ENCODE peak calls at places on chromosome 11, in ten cellular contexts. F, E, J, O, K, P, Q, Z, B and U are unnamed samples.

GRCh38 chr11:126588630-126589491 is 233.4 kb downstream of the ST3GAL4 start:
- DNase-seq in J (no peak), Z (peak), F (no peak), E (no peak), Q (no peak), O (no peak), K (no peak), B (no peak), P (no peak), U (no peak)

GRCh38 chr11:96265236-96265737 is 77.7 kb downstream of the MAML2 start:
- DNase-seq in O (no peak), P (no peak), E (no peak), B (no peak), Z (no peak), Q (no peak), K (no peak), F (no peak), J (no peak), U (no peak)

GRCh38 chr11:71203681-71204080 is 48.7 kb downstream of the SHANK2 start:
- DNase-seq in O (no peak), F (no peak), P (no peak), E (no peak), Q (no peak), B (no peak), K (no peak), J (no peak), Z (no peak), U (no peak)

GRCh38 chr11:33682446-33682845 is 18.2 kb downstream of the C11orf91 start:
- DNase-seq in E (no peak), Z (no peak), K (no peak), F (no peak), Q (peak), O (no peak), B (peak), P (no peak), J (no peak), U (no peak)

GRCh38 chr11:82864268-82864667 is 36.0 kb downstream of the PRCP start:
- DNase-seq in E (no peak), F (peak), B (peak), O (peak), Z (no peak), P (peak), J (peak), Q (peak), K (peak), U (peak)

GRCh38 chr11:34199525-34199924 is 94.1 kb downstream of the NAT10 start:
- DNase-seq in K (no peak), Q (no peak), F (no peak), Z (no peak), O (no peak), B (no peak), J (no peak), P (no peak), E (no peak), U (no peak)

GRCh38 chr11:27282141-27282590 is 80.8 kb downstream of the CCDC34 start:
- DNase-seq in O (no peak), J (peak), P (no peak), E (peak), K (no peak), Q (peak), F (no peak), B (peak), Z (no peak), U (peak)

GRCh38 chr11:43947003-43947500 is 4.6 kb downstream of the C11orf96 start:
- DNase-seq in F (no peak), B (peak), E (no peak), K (no peak), Q (no peak), Z (no peak), J (no peak), P (no peak), O (no peak), U (peak)